ENCODE peak calls at places on chromosomes 12 and 14, in four cellular contexts. W, Y, I and V are unnamed samples.
A peak's percentile ranks its signal among the peaks of the same experiment; 100 is the strongest.

GRCh38 chr12:42568952-42569916 is 20.3 kb downstream of the PRICKLE1 start:
- DNase-seq in W (peak; percentile 47), Y (no peak), I (no peak), V (no peak)

GRCh38 chr14:88473791-88474190 is 81.0 kb downstream of the PTPN21 start:
- DNase-seq in W (no peak), Y (no peak), I (no peak), V (no peak)

GRCh38 chr14:106622200-106622745 is 1095.9 kb downstream of the TMEM121 start:
- DNase-seq in W (no peak), Y (no peak), I (no peak), V (no peak)

GRCh38 chr14:61510736-61511557 is 184.4 kb upstream of the HIF1A start:
- DNase-seq in W (no peak), Y (no peak), I (no peak), V (no peak)

GRCh38 chr14:58663494-58664111 is 25.8 kb downstream of the DACT1 start:
- DNase-seq in W (no peak), Y (no peak), I (no peak), V (no peak)

GRCh38 chr12:55997535-55997859 is 421 bp downstream of the SUOX start:
- DNase-seq in W (no peak), Y (no peak), I (no peak), V (no peak)

GRCh38 chr12:12056951-12057350 is 13.8 kb upstream of the BCL2L14 start:
- DNase-seq in W (no peak), Y (no peak), I (no peak), V (no peak)

GRCh38 chr14:50659327-50659974 is 8.7 kb downstream of the SAV1 start:
- DNase-seq in W (no peak), Y (no peak), I (no peak), V (peak; percentile 74)

GRCh38 chr12:42129595-42130204 is 15.0 kb downstream of the GXYLT1 start:
- DNase-seq in W (peak; percentile 81), Y (no peak), I (peak; percentile 40), V (no peak)

DNA sequence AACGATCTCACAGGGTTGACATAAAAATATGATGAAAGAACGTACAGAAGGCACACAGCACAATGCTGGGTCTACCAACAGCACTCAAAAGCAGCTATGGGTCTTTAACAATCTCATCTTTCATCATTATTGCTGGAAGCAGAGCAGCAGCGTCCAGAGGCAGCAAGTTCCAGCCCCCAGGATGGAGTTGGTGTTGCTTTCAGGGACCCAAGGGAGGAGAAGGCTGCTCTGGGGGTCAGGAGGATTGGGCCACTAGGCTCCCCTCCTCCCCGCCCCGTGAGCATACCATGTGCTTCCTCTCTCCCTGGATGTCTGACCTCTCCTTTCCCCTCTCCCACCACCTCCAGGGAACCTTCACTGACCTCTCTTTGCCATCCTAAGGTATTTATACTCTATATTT is 13.3 kb downstream of the KCTD10 start:
- DNase-seq in W (no peak), Y (no peak), I (no peak), V (no peak)
- H3K4me3 ChIP-seq in W (no peak overlapping the region), Y (no peak overlapping the region), I (no peak overlapping the region), V (no peak overlapping the region)

DNA sequence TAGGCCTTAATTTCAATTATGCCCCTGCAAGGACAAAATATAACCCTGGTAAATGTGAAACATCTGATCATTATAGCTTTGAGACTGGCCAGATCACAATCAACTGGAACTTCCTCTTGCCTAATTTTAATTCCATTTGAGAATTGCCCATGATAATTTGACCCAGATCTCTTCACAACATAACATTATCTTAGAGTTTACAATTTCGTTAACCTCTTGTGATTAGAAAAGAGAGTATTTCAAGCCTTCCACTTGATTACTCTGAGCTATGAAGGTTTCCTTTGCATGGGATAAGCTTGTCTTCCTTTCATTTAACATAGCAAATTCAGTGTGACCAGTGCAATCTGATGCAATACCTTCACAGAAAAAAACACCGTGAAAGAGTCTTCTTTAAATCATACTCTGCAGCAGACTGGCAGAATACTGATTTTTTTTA is 143.6 kb downstream of the DUSP6 start:
- DNase-seq in W (no peak), Y (no peak), I (no peak), V (no peak)
- TF ChIP-seq EP300 in W (no peak), Y (no peak), I (no peak), V (no peak)

GRCh38 chr14:51780741-51781140 is 79.7 kb upstream of the GNG2 start:
- DNase-seq in W (no peak), Y (no peak), I (no peak), V (no peak)

GRCh38 chr14:51783765-51784164 is 76.6 kb upstream of the GNG2 start:
- DNase-seq in W (no peak), Y (no peak), I (no peak), V (no peak)

GRCh38 chr14:51781352-51781751 is 79.1 kb upstream of the GNG2 start:
- DNase-seq in W (no peak), Y (no peak), I (no peak), V (no peak)

GRCh38 chr14:51782412-51782811 is 78.0 kb upstream of the GNG2 start:
- DNase-seq in W (no peak), Y (no peak), I (no peak), V (no peak)

DNA sequence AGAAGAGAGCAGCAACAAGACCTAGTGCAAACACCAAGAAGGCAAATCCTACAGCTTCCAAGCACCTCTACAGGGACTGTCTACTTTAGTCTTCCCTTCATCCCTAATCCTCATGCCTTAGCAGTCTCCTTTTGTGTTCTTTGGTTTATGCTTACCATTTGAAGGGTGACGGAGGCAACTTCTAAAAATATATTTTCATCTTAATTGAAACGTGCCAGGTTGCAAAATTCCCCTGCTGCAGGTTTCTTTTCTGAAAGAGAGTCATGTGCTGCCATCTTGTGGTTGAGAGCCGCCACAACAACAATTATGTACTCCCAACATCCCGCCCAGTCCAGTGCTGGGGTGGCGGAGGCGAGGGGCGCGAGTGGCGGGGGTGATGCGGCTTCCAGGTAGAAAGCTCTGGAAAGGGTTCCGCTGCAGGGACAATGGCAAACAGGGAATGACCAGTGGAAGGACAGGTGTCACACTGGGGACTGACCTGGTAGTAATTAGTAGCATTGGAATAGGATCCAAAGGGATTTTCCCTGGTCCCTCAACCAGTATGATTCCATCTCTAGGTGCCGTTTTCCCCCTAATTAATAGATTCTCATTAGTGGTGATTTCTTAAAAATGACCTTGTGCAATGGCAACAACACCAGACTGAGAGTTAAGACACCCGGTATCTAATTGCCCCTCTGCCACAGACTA is 80.3 kb upstream of the GNG2 start:
- DNase-seq in W (peak; percentile 88), Y (peak; percentile 54), I (peak; percentile 72), V (peak; percentile 81)
- H3K4me3 ChIP-seq in W (no peak overlapping the region), Y (no peak overlapping the region), I (peak overlapping the region; percentile 11), V (no peak overlapping the region)

GRCh38 chr12:122726056-122726558 is 4.5 kb downstream of the HCAR1 start:
- DNase-seq in W (no peak), Y (no peak), I (no peak), V (peak; percentile 46)
- TF ChIP-seq EP300 in W (no peak), Y (peak; percentile 55), I (no peak), V (no peak)